ENCODE peak calls at places on chromosomes 16 and 17, in eight cellular contexts. I is heart left ventricle; S is tibial nerve; F is activated gamma-delta T cell treated with anti-CD3 and anti-CD28 coated beads, Interleukin-2, amount 50 U/mL, for 16 hours; N is BE2C; R is HS-5; U is heart right ventricle; D is HS-27A. W is an unnamed sample.

GRCh38 chr17:67139784-67140665 is 95.7 kb downstream of the CACNG1 start:
- DNase-seq in I (no peak), S (no peak), F (no peak), N (peak; percentile 29), R (peak; percentile 38), U (no peak), D (no peak), W (no peak)

GRCh38 chr16:24381470-24382118 is 125.5 kb downstream of the CACNG3 start:
- DNase-seq in I (no peak), S (no peak), F (no peak), N (no peak), R (no peak), U (no peak), D (no peak), W (no peak)

GRCh38 chr17:79521225-79521624 is 89.6 kb downstream of the RBFOX3 start:
- DNase-seq in I (no peak), S (no peak), F (no peak), N (no peak), R (no peak), U (no peak), D (no peak), W (no peak)

GRCh38 chr17:32483451-32484019 is 3.3 kb upstream of the CDK5R1 start:
- DNase-seq in I (peak; percentile 81), S (peak; percentile 56), F (no peak), N (peak; percentile 34), R (no peak), U (peak; percentile 89), D (no peak), W (peak; percentile 88)

GRCh38 chr16:10408824-10409381 is 23.0 kb downstream of the ATF7IP2 start:
- DNase-seq in I (no peak), S (no peak), F (no peak), N (no peak), R (no peak), U (no peak), D (no peak), W (no peak)

GRCh38 chr17:48604770-48605329 is at the start of gene HOXB6:
- DNase-seq in I (no peak), S (no peak), F (no peak), N (no peak), R (no peak), U (no peak), D (no peak), W (no peak)

GRCh38 chr17:61738249-61738648 is 125.1 kb downstream of the BRIP1 start:
- DNase-seq in I (no peak), S (no peak), F (no peak), N (no peak), R (no peak), U (no peak), D (no peak), W (no peak)

GRCh38 chr16:56851671-56852400 is 13.2 kb upstream of the SLC12A3 start:
- DNase-seq in I (peak; percentile 1), S (no peak), F (no peak), N (no peak), R (no peak), U (no peak), D (no peak), W (no peak)

GRCh38 chr17:28173801-28174200 is 131.3 kb downstream of the NLK start:
- DNase-seq in I (no peak), S (no peak), F (no peak), N (no peak), R (no peak), U (no peak), D (no peak), W (no peak)

GRCh38 chr17:39194089-39194984 is 3.1 kb downstream of the CACNB1 start:
- DNase-seq in I (peak; percentile 83), S (no peak), F (no peak), N (peak; percentile 91), R (no peak), U (peak; percentile 71), D (no peak), W (peak; percentile 78)

GRCh38 chr17:10469459-10469858 is at the start of gene MYH4:
- DNase-seq in I (no peak), S (no peak), F (no peak), N (no peak), R (no peak), U (no peak), D (no peak), W (no peak)

GRCh38 chr17:50114849-50115357 is 15.1 kb downstream of the SAMD14 start:
- DNase-seq in I (no peak), S (no peak), F (no peak), N (peak; percentile 57), R (no peak), U (no peak), D (peak; percentile 33), W (no peak)

GRCh38 chr16:3822366-3823045 is 58.0 kb downstream of the CREBBP start:
- DNase-seq in I (peak; percentile 43), S (no peak), F (no peak), N (no peak), R (no peak), U (peak; percentile 21), D (no peak), W (no peak)

GRCh38 chr17:69818467-69818866 is 256.6 kb upstream of the KCNJ16 start:
- DNase-seq in I (no peak), S (no peak), F (no peak), N (no peak), R (no peak), U (no peak), D (no peak), W (no peak)

GRCh38 chr17:8870406-8871040 is 3.0 kb upstream of the PIK3R6 start:
- DNase-seq in I (no peak), S (no peak), F (no peak), N (no peak), R (no peak), U (no peak), D (no peak), W (no peak)

GRCh38 chr16:84340305-84341040 is 27.9 kb upstream of the ATP2C2 start:
- DNase-seq in I (no peak), S (no peak), F (no peak), N (no peak), R (no peak), U (no peak), D (no peak), W (no peak)